ENCODE peak calls at places on chromosomes 16 and 17, in five cellular contexts. One of them, this sample, is unnamed.

GRCh38 chr17:78383725-78384471 is 5.4 kb downstream of the PGS1 start:
- DNase-seq in IMR-90: peak; percentile 100
- DNase-seq in fibroblast of lung: peak; percentile 99
- DNase-seq in bronchial epithelial cell: peak; percentile 99
- DNase-seq in foreskin keratinocyte: peak; percentile 93
- DNase-seq in this sample: peak; percentile 97

GRCh38 chr16:31329671-31330552 is 25.1 kb upstream of the ITGAX start:
- DNase-seq in IMR-90: no peak
- DNase-seq in fibroblast of lung: no peak
- DNase-seq in bronchial epithelial cell: no peak
- DNase-seq in foreskin keratinocyte: no peak
- DNase-seq in this sample: no peak

GRCh38 chr17:63094636-63095035 is 128.6 kb downstream of the TANC2 start:
- DNase-seq in IMR-90: no peak
- DNase-seq in fibroblast of lung: no peak
- DNase-seq in bronchial epithelial cell: no peak
- DNase-seq in foreskin keratinocyte: no peak
- DNase-seq in this sample: no peak

GRCh38 chr17:73747221-73748002 is 103.2 kb upstream of the SDK2 start:
- DNase-seq in IMR-90: no peak
- DNase-seq in fibroblast of lung: no peak
- DNase-seq in bronchial epithelial cell: no peak
- DNase-seq in foreskin keratinocyte: no peak
- DNase-seq in this sample: no peak

GRCh38 chr17:10063730-10064221 is 134.6 kb downstream of the GAS7 start:
- DNase-seq in IMR-90: peak; percentile 31
- DNase-seq in fibroblast of lung: peak; percentile 59
- DNase-seq in bronchial epithelial cell: no peak
- DNase-seq in foreskin keratinocyte: no peak
- DNase-seq in this sample: no peak

GRCh38 chr17:63996430-63997182 is 1.5 kb upstream of the PRR29 start:
- DNase-seq in IMR-90: no peak
- DNase-seq in fibroblast of lung: no peak
- DNase-seq in bronchial epithelial cell: no peak
- DNase-seq in foreskin keratinocyte: no peak
- DNase-seq in this sample: no peak

GRCh38 chr17:81002409-81003361 is 11.0 kb downstream of the CHMP6 start:
- DNase-seq in IMR-90: peak; percentile 63
- DNase-seq in fibroblast of lung: peak; percentile 72
- DNase-seq in bronchial epithelial cell: peak; percentile 62
- DNase-seq in foreskin keratinocyte: peak; percentile 61
- DNase-seq in this sample: no peak

GRCh38 chr17:53996896-53997295 is 174.2 kb downstream of the KIF2B start:
- DNase-seq in IMR-90: no peak
- DNase-seq in fibroblast of lung: no peak
- DNase-seq in bronchial epithelial cell: no peak
- DNase-seq in foreskin keratinocyte: no peak
- DNase-seq in this sample: no peak

GRCh38 chr17:5866978-5867377 is 203.2 kb upstream of the WSCD1 start:
- DNase-seq in IMR-90: no peak
- DNase-seq in fibroblast of lung: no peak
- DNase-seq in bronchial epithelial cell: no peak
- DNase-seq in foreskin keratinocyte: no peak
- DNase-seq in this sample: no peak

GRCh38 chr17:39663340-39663687 is 1.8 kb upstream of the TCAP start:
- DNase-seq in IMR-90: no peak
- DNase-seq in fibroblast of lung: no peak
- DNase-seq in bronchial epithelial cell: no peak
- DNase-seq in foreskin keratinocyte: no peak
- DNase-seq in this sample: no peak

GRCh38 chr17:43906951-43907424 is 348 bp downstream of the MPP2 start:
- DNase-seq in IMR-90: no peak
- DNase-seq in fibroblast of lung: no peak
- DNase-seq in bronchial epithelial cell: no peak
- DNase-seq in foreskin keratinocyte: no peak
- DNase-seq in this sample: no peak

GRCh38 chr16:89132194-89133005 is 38.7 kb downstream of the ACSF3 start:
- DNase-seq in IMR-90: no peak
- DNase-seq in fibroblast of lung: no peak
- DNase-seq in bronchial epithelial cell: no peak
- DNase-seq in foreskin keratinocyte: no peak
- DNase-seq in this sample: no peak

GRCh38 chr16:69150146-69150865 is 17.9 kb downstream of the UTP4 start:
- DNase-seq in IMR-90: peak; percentile 81
- DNase-seq in fibroblast of lung: peak; percentile 87
- DNase-seq in bronchial epithelial cell: peak; percentile 65
- DNase-seq in foreskin keratinocyte: peak; percentile 40
- DNase-seq in this sample: peak; percentile 65

GRCh38 chr17:7252176-7253043 is at the start of gene ELP5:
- DNase-seq in IMR-90: peak; percentile 94
- DNase-seq in fibroblast of lung: peak; percentile 96
- DNase-seq in bronchial epithelial cell: peak; percentile 84
- DNase-seq in foreskin keratinocyte: peak; percentile 92
- DNase-seq in this sample: peak; percentile 81

GRCh38 chr17:75260679-75261335 is 599 bp downstream of the GGA3 start:
- DNase-seq in IMR-90: peak; percentile 24
- DNase-seq in fibroblast of lung: no peak
- DNase-seq in bronchial epithelial cell: peak; percentile 30
- DNase-seq in foreskin keratinocyte: no peak
- DNase-seq in this sample: no peak

GRCh38 chr17:62780273-62780672 is 27.8 kb downstream of the MARCHF10 start:
- DNase-seq in IMR-90: no peak
- DNase-seq in fibroblast of lung: no peak
- DNase-seq in bronchial epithelial cell: peak; percentile 83
- DNase-seq in foreskin keratinocyte: peak; percentile 30
- DNase-seq in this sample: no peak

GRCh38 chr16:82738699-82739098 is 111.9 kb downstream of the CDH13 start:
- DNase-seq in IMR-90: peak; percentile 23
- DNase-seq in fibroblast of lung: peak; percentile 23
- DNase-seq in bronchial epithelial cell: no peak
- DNase-seq in foreskin keratinocyte: no peak
- DNase-seq in this sample: no peak

GRCh38 chr17:81512560-81512983 is at the start of gene ACTG1:
- DNase-seq in IMR-90: peak; percentile 91
- DNase-seq in fibroblast of lung: peak; percentile 92
- DNase-seq in bronchial epithelial cell: peak; percentile 66
- DNase-seq in foreskin keratinocyte: peak; percentile 78
- DNase-seq in this sample: peak; percentile 72

GRCh38 chr17:77888242-77889134 is 70.0 kb upstream of the TNRC6C start:
- DNase-seq in IMR-90: peak; percentile 4
- DNase-seq in fibroblast of lung: peak; percentile 6
- DNase-seq in bronchial epithelial cell: no peak
- DNase-seq in foreskin keratinocyte: no peak
- DNase-seq in this sample: no peak

DNA sequence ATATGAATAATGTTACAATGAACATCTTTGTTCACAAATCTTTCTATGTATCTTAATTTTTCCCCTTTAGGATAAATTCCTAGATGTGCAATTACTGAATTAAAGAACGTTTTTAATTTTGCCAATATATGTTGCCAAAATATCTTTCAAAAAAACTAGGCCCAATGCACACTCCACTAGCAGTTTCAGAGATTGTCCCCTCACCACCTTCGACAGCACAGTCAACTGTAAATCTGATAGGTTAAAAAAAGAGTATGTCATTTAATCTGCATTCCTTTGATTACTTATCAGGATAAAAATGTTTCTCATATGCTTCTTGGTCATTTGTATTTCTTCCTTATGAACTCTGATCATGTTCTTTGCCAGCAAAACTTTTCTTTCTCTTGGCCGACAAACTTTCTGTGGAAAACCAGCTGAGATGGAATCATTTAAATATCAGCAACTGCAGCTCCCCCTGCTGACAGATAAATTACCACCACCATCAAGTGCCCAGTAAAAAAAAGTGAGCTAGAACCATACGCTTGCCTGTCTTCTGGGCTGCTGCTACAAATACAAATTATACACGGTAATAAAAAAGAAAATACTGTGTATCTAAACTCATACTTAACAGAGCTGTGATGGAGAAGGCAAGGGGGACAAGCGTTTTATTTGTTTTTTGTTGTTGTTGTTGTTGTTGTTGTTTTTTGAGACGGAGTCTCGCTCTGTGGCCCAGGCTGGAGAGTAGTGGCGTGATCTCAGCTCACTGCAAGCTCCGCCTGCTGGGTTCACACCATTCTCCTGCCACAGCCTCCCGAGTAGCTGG is 19.6 kb upstream of the KANSL1 start:
- DNase-seq in IMR-90: peak; percentile 79
- DNase-seq in fibroblast of lung: peak; percentile 89
- DNase-seq in bronchial epithelial cell: peak; percentile 61
- DNase-seq in foreskin keratinocyte: peak; percentile 42
- DNase-seq in this sample: peak; percentile 54
- TF ChIP-seq CTCF in IMR-90: peak; percentile 87
- TF ChIP-seq CTCF in fibroblast of lung: peak; percentile 91
- TF ChIP-seq CTCF in bronchial epithelial cell: peak; percentile 57
- TF ChIP-seq CTCF in foreskin keratinocyte: peak; percentile 98
- TF ChIP-seq CTCF in this sample: peak; percentile 78

DNA sequence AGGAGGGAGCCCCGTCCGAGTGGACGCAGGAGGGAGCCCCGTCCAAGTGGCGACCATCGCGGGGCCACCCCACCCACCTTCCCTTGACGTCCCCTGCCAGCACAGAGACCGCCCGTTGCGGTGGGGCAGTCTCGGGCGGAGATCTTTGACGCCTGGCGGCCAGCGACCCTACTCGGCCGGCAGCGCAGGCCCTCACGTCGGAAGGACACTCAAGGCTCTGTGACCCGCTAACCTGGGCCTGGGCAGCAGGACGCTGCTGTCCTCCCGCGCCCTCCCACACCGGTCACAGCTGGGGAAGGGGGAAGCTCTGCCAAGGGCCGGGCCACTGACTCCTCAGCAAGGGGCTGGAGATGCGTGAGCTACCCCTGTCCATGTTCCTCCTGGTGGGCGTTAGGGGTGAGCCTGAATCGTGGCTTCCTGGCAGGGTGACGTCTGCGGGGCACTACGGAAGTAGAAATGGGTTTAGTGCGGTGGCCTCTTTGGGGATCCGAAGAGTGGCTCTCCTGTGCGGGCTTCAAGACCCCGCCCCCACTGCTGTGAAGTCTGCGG is 6.0 kb downstream of the CBX8 start:
- DNase-seq in IMR-90: no peak
- DNase-seq in fibroblast of lung: no peak
- DNase-seq in bronchial epithelial cell: no peak
- DNase-seq in foreskin keratinocyte: no peak
- DNase-seq in this sample: no peak
- H3K27me3 ChIP-seq in IMR-90: peaks cover 37% of the 10 kb centered on the region
- H3K27me3 ChIP-seq in fibroblast of lung: peaks cover 38% of the 10 kb centered on the region
- H3K27me3 ChIP-seq in bronchial epithelial cell: peaks cover 39% of the 10 kb centered on the region
- H3K27me3 ChIP-seq in foreskin keratinocyte: peaks cover 72% of the 10 kb centered on the region
- H3K27me3 ChIP-seq in this sample: peaks cover 49% of the 10 kb centered on the region

GRCh38 chr16:85615852-85616607 is 2.9 kb downstream of the GSE1 start:
- DNase-seq in IMR-90: peak; percentile 81
- DNase-seq in fibroblast of lung: peak; percentile 78
- DNase-seq in bronchial epithelial cell: peak; percentile 40
- DNase-seq in foreskin keratinocyte: no peak
- DNase-seq in this sample: peak; percentile 51
- TF ChIP-seq CTCF in IMR-90: peak; percentile 91
- TF ChIP-seq CTCF in fibroblast of lung: peak; percentile 78
- TF ChIP-seq CTCF in bronchial epithelial cell: peak; percentile 97
- TF ChIP-seq CTCF in foreskin keratinocyte: peak; percentile 87
- TF ChIP-seq CTCF in this sample: peak; percentile 90

GRCh38 chr17:79469646-79470045 is 141.2 kb downstream of the RBFOX3 start:
- DNase-seq in IMR-90: no peak
- DNase-seq in fibroblast of lung: no peak
- DNase-seq in bronchial epithelial cell: no peak
- DNase-seq in foreskin keratinocyte: no peak
- DNase-seq in this sample: no peak
- H3K27me3 ChIP-seq in IMR-90: no peaks in the 10 kb centered on the region
- H3K27me3 ChIP-seq in fibroblast of lung: no peaks in the 10 kb centered on the region
- H3K27me3 ChIP-seq in bronchial epithelial cell: no peaks in the 10 kb centered on the region
- H3K27me3 ChIP-seq in foreskin keratinocyte: no peaks in the 10 kb centered on the region
- H3K27me3 ChIP-seq in this sample: peaks cover 4% of the 10 kb centered on the region

GRCh38 chr16:73172621-73173312 is 124.8 kb upstream of the ZFHX3 start:
- DNase-seq in IMR-90: peak; percentile 91
- DNase-seq in fibroblast of lung: peak; percentile 98
- DNase-seq in bronchial epithelial cell: peak; percentile 38
- DNase-seq in foreskin keratinocyte: peak; percentile 37
- DNase-seq in this sample: peak; percentile 67
- TF ChIP-seq CTCF in IMR-90: peak; percentile 36
- TF ChIP-seq CTCF in fibroblast of lung: peak; percentile 64
- TF ChIP-seq CTCF in bronchial epithelial cell: peak; percentile 28
- TF ChIP-seq CTCF in foreskin keratinocyte: no peak
- TF ChIP-seq CTCF in this sample: peak; percentile 56

GRCh38 chr16:11792404-11793260 is 4.4 kb downstream of the ZC3H7A start:
- DNase-seq in IMR-90: no peak
- DNase-seq in fibroblast of lung: no peak
- DNase-seq in bronchial epithelial cell: no peak
- DNase-seq in foreskin keratinocyte: no peak
- DNase-seq in this sample: no peak
- H3K27me3 ChIP-seq in IMR-90: no peaks in the 10 kb centered on the region
- H3K27me3 ChIP-seq in fibroblast of lung: no peaks in the 10 kb centered on the region
- H3K27me3 ChIP-seq in bronchial epithelial cell: no peaks in the 10 kb centered on the region
- H3K27me3 ChIP-seq in foreskin keratinocyte: no peaks in the 10 kb centered on the region
- H3K27me3 ChIP-seq in this sample: no peaks in the 10 kb centered on the region

GRCh38 chr17:47725446-47726109 is 7.5 kb upstream of the TBX21 start:
- DNase-seq in IMR-90: no peak
- DNase-seq in fibroblast of lung: no peak
- DNase-seq in bronchial epithelial cell: no peak
- DNase-seq in foreskin keratinocyte: no peak
- DNase-seq in this sample: no peak
- TF ChIP-seq CTCF in IMR-90: no peak
- TF ChIP-seq CTCF in fibroblast of lung: no peak
- TF ChIP-seq CTCF in bronchial epithelial cell: no peak
- TF ChIP-seq CTCF in foreskin keratinocyte: peak; percentile 12
- TF ChIP-seq CTCF in this sample: peak; percentile 14

GRCh38 chr16:84349852-84350565 is 18.3 kb upstream of the ATP2C2 start:
- DNase-seq in IMR-90: no peak
- DNase-seq in fibroblast of lung: no peak
- DNase-seq in bronchial epithelial cell: no peak
- DNase-seq in foreskin keratinocyte: no peak
- DNase-seq in this sample: no peak
- H3K27me3 ChIP-seq in IMR-90: peaks cover 62% of the 10 kb centered on the region
- H3K27me3 ChIP-seq in fibroblast of lung: no peaks in the 10 kb centered on the region
- H3K27me3 ChIP-seq in bronchial epithelial cell: no peaks in the 10 kb centered on the region
- H3K27me3 ChIP-seq in foreskin keratinocyte: peaks cover 18% of the 10 kb centered on the region
- H3K27me3 ChIP-seq in this sample: peaks cover 37% of the 10 kb centered on the region

This sample was measured in AG04450.